ENCODE peak calls at places on chromosomes 7 and 10, in four cellular contexts. B is K562, N is HepG2, O is GM12878. K is an unnamed sample.

GRCh38 chr10:88858493-88858892 is 6.8 kb upstream of the ANKRD22 start:
- DNase-seq in N (no peak), B (no peak), O (no peak), K (no peak)

GRCh38 chr10:104299031-104299904 is 30.3 kb downstream of the GSTO2 start:
- DNase-seq in B (no peak), N (no peak), O (no peak), K (no peak)

GRCh38 chr7:139767561-139767982 is 10.2 kb downstream of the HIPK2 start:
- DNase-seq in N (no peak), O (peak), B (no peak), K (no peak)

GRCh38 chr7:2681954-2682799 is 5.8 kb upstream of the AMZ1 start:
- DNase-seq in B (no peak), O (no peak), N (no peak), K (no peak)

GRCh38 chr10:654647-654996 is 34.8 kb downstream of the DIP2C start:
- DNase-seq in N (no peak), O (no peak), B (no peak), K (no peak)

GRCh38 chr10:122245136-122245535 is 26.0 kb upstream of the BTBD16 start:
- DNase-seq in N (no peak), O (no peak), B (no peak), K (no peak)

GRCh38 chr10:122830965-122831353 is 14.7 kb downstream of the CUZD1 start:
- DNase-seq in N (no peak), O (no peak), B (no peak), K (no peak)

GRCh38 chr7:66267249-66267648 is 62.1 kb downstream of the TPST1 start:
- DNase-seq in B (no peak), O (no peak), N (no peak), K (no peak)

GRCh38 chr10:78621183-78621789 is 447.5 kb upstream of the ZMIZ1 start:
- DNase-seq in O (no peak), N (peak), B (no peak), K (no peak)

GRCh38 chr7:82697897-82698296 is 254.3 kb upstream of the CACNA2D1 start:
- DNase-seq in N (no peak), B (no peak), O (no peak), K (no peak)

GRCh38 chr7:96596120-96596826 is 113.4 kb downstream of the SEM1 start:
- DNase-seq in N (no peak), B (no peak), O (no peak), K (no peak)

GRCh38 chr10:102630663-102631062 is 13.6 kb upstream of the TRIM8 start:
- DNase-seq in B (no peak), O (no peak), N (no peak), K (no peak)

GRCh38 chr10:102628451-102628911 is 15.8 kb upstream of the TRIM8 start:
- DNase-seq in O (no peak), B (no peak), N (no peak), K (no peak)

GRCh38 chr10:102627446-102628293 is 16.6 kb upstream of the TRIM8 start:
- DNase-seq in O (no peak), N (peak), B (no peak), K (peak)

GRCh38 chr10:102631525-102632393 is 12.5 kb upstream of the TRIM8 start:
- DNase-seq in B (no peak), O (no peak), N (no peak), K (no peak)

GRCh38 chr10:102629661-102630614 is 14.3 kb upstream of the TRIM8 start:
- DNase-seq in B (no peak), O (no peak), N (peak), K (peak)
- TF ChIP-seq ETV6 in B (no peak), O (no peak), N (no peak), K (no peak)

DNA sequence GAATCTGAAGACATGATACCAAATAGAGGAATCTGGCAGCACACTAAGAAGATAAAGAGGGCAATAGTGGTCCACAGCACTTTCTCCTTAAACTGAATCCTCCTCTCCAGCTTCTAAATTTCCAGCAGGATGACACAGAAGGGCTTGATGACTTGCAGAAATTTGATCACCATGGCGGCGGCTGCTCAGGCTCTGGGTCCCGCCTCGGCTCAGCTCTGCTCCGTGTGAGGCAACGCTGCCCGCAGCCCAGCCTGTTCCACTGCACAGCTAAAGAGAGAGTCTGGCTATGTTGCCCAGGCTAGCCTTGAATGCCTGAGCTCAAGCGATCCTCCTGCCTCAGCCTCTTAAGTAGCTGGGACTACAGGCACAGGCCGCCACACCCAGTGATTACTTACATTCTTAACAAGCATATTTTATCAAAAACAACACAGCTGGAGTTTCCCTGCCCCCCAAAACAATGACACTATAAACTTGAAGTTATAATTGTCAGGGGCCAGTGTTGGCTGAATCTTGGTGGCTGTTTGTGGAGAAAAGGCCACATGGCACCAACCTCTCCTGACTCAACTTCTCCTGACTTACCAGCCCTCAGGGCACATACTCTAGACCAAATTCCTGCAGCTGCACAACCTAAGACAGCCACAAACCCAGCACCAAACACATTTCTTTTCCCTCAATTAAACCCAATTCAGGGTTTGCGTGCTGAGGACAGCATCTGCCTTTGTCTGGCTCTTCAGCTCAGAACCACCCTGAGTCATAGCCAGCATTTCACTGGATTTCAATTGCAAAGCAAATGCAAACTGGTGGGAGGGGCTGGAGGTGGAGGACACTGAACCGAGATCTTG is 11.6 kb upstream of the TNPO3 start:
- DNase-seq in N (no peak), B (peak), O (no peak), K (peak)
- TF ChIP-seq ETV6 in N (no peak), B (no peak), O (no peak), K (no peak)

GRCh38 chr7:124784879-124785818 is 19.6 kb upstream of the GPR37 start:
- DNase-seq in O (no peak), N (peak), B (peak), K (peak)
- TF ChIP-seq ETV6 in O (no peak), N (no peak), B (no peak), K (no peak)

GRCh38 chr7:157014635-157015555 is 4.4 kb upstream of the MNX1 start:
- DNase-seq in O (no peak), B (no peak), N (no peak), K (no peak)

GRCh38 chr7:157016024-157016351 is 5.5 kb upstream of the MNX1 start:
- DNase-seq in N (no peak), O (no peak), B (no peak), K (no peak)

GRCh38 chr7:157017149-157017548 is 6.7 kb upstream of the MNX1 start:
- DNase-seq in N (no peak), B (no peak), O (no peak), K (no peak)

GRCh38 chr7:157017639-157018327 is 7.3 kb upstream of the MNX1 start:
- DNase-seq in N (no peak), B (no peak), O (no peak), K (no peak)

GRCh38 chr7:157016352-157017041 is 6.0 kb upstream of the MNX1 start:
- DNase-seq in O (peak), N (no peak), B (no peak), K (no peak)
- TF ChIP-seq ETV6 in O (no peak), N (no peak), B (no peak), K (no peak)

GRCh38 chr7:36400023-36400422 is 10.4 kb downstream of the ANLN start:
- DNase-seq in B (no peak), N (no peak), O (no peak), K (no peak)

GRCh38 chr7:36393826-36394225 is 4.2 kb downstream of the ANLN start:
- DNase-seq in N (peak), B (no peak), O (no peak), K (no peak)

GRCh38 chr7:36400606-36401005 is 10.9 kb downstream of the ANLN start:
- DNase-seq in B (no peak), N (no peak), O (no peak), K (no peak)

GRCh38 chr7:36395171-36395894 is 5.7 kb downstream of the ANLN start:
- DNase-seq in O (no peak), B (no peak), N (no peak), K (no peak)

GRCh38 chr7:36396150-36396549 is 6.5 kb downstream of the ANLN start:
- DNase-seq in B (no peak), N (no peak), O (no peak), K (no peak)
- TF ChIP-seq ETV6 in B (no peak), N (no peak), O (no peak), K (no peak)

GRCh38 chr7:105713488-105714465 is 132.5 kb upstream of the EFCAB10 start:
- DNase-seq in O (no peak), B (no peak), N (no peak), K (no peak)
- TF ChIP-seq ETV6 in O (no peak), B (no peak), N (no peak), K (no peak)

DNA sequence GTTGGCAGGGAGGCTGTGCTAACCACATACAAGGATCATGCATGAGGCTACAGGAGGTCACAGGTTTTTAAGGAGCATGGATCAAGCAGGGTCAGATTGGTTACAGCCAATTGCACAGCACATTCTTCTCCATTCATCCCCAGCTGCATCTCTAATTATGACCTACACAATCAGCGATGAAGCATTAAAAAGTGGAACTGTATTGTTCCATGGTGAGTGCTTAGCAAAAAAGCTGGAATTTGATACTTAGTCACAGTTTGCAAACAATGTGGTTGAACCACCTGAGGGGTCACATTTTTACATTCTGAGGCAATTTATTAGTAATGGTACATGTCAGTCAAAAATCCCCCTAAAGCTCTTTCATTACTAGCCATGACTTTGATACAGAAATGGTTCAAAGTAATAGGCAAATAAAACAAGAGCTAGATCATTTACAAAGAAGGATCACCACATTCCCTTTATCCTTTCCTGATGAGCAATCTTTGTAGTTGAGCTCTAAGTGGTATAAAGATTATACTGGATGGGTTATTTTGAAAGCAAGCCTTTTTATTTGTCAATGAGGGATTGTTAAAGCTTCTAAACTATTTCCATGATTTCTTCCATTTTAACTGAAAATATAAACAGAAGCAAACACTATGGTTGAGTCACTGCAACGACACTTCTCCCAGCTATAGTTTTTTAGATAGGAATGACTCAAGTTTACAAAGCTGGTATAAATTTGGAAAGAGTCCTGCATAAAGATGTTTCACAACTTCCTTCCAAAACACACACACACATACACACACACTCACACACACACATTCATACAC is 217.8 kb upstream of the SEMA3A start:
- DNase-seq in N (peak), O (no peak), B (no peak), K (no peak)
- TF ChIP-seq ETV6 in N (no peak), O (no peak), B (no peak), K (no peak)

GRCh38 chr7:135719688-135720087 is 8.3 kb downstream of the SLC13A4 start:
- DNase-seq in O (no peak), B (no peak), N (no peak), K (no peak)
- TF ChIP-seq ETV6 in O (no peak), B (no peak), N (no peak), K (no peak)